ENCODE peak calls at places on chromosomes 3 and 15, in seven cellular contexts. D is effector memory CD8-positive, alpha-beta T cell; E is NCI-H1105 treated with DMSO at 0.1 percent for 48 hours; J is AG10803; I is NCI-H1436; N is GM04503; K is DMS79 treated with DMSO at 0.1 percent for 48 hours. F is an unnamed sample.

GRCh38 chr3:16606398-16606797 is 1.2 kb upstream of the DAZL start:
- DNase-seq in D (no peak), E (no peak), J (peak), I (no peak), N (no peak), K (no peak), F (no peak)

GRCh38 chr3:191688756-191689433 is 227.9 kb downstream of the PYDC2 start:
- DNase-seq in D (no peak), E (no peak), J (no peak), I (no peak), N (no peak), K (no peak), F (no peak)

GRCh38 chr3:127900536-127900935 is 14.5 kb upstream of the KBTBD12 start:
- DNase-seq in D (no peak), E (no peak), J (no peak), I (no peak), N (no peak), K (no peak), F (no peak)

GRCh38 chr3:107450254-107450653 is 72.5 kb upstream of the BBX start:
- DNase-seq in D (no peak), E (no peak), J (peak), I (no peak), N (no peak), K (no peak), F (no peak)

GRCh38 chr3:119579366-119580147 is at the start of gene ADPRH:
- DNase-seq in D (peak), E (peak), J (peak), I (peak), N (peak), K (peak), F (peak)

GRCh38 chr3:193827831-193828230 is 234.8 kb downstream of the OPA1 start:
- DNase-seq in D (no peak), E (no peak), J (peak), I (no peak), N (no peak), K (no peak), F (no peak)

GRCh38 chr15:55224892-55225291 is 28.2 kb upstream of the RSL24D1 start:
- DNase-seq in D (no peak), E (no peak), J (no peak), I (no peak), N (no peak), K (no peak), F (no peak)

GRCh38 chr3:183265157-183265642 is 12.1 kb downstream of the B3GNT5 start:
- DNase-seq in D (no peak), E (peak), J (peak), I (peak), N (no peak), K (no peak), F (no peak)

GRCh38 chr3:50503947-50504346 is 513 bp upstream of the CACNA2D2 start:
- DNase-seq in D (no peak), E (no peak), J (no peak), I (no peak), N (no peak), K (no peak), F (no peak)

GRCh38 chr15:74835312-74835823 is 7.6 kb downstream of the ULK3 start:
- DNase-seq in D (peak), E (no peak), J (peak), I (no peak), N (no peak), K (no peak), F (no peak)

GRCh38 chr3:61876797-61877196 is 315.4 kb downstream of the PTPRG start:
- DNase-seq in D (no peak), E (no peak), J (peak), I (no peak), N (peak), K (no peak), F (no peak)

GRCh38 chr3:172113710-172114109 is 74.3 kb downstream of the FNDC3B start:
- DNase-seq in D (no peak), E (no peak), J (no peak), I (no peak), N (no peak), K (no peak), F (no peak)

GRCh38 chr15:41116116-41116871 is at the start of gene INO80:
- DNase-seq in D (peak), E (peak), J (peak), I (peak), N (peak), K (peak), F (peak)

GRCh38 chr3:4207672-4208071 is 95.5 kb upstream of the SETMAR start:
- DNase-seq in D (no peak), E (no peak), J (no peak), I (no peak), N (no peak), K (no peak), F (no peak)

GRCh38 chr15:62088361-62088693 is 21.6 kb downstream of the C2CD4A start:
- DNase-seq in D (no peak), E (no peak), J (no peak), I (no peak), N (no peak), K (no peak), F (no peak)

GRCh38 chr15:74431645-74432044 is 2.1 kb downstream of the SEMA7A start:
- DNase-seq in D (no peak), E (no peak), J (no peak), I (no peak), N (no peak), K (no peak), F (no peak)

F was measured in natural killer cell.